ENCODE peak calls at places on chromosome 1, in five cellular contexts. M, W, S, R and A are unnamed samples.

GRCh38 chr1:227999056-227999930 is 7.5 kb upstream of the WNT3A start:
- DNase-seq in S (peak; percentile 76), M (peak; percentile 85), W (peak; percentile 83), R (no peak), A (peak; percentile 87)

GRCh38 chr1:170594227-170594626 is 62.3 kb downstream of the GORAB start:
- DNase-seq in W (no peak), S (no peak), M (no peak), R (no peak), A (no peak)

GRCh38 chr1:233240839-233241682 is 54.5 kb downstream of the PCNX2 start:
- DNase-seq in W (peak; percentile 53), M (peak; percentile 76), R (no peak), S (no peak), A (peak; percentile 73)

GRCh38 chr1:183619719-183620118 is 15.9 kb downstream of the ARPC5 start:
- DNase-seq in M (no peak), S (no peak), W (no peak), R (no peak), A (no peak)

GRCh38 chr1:201423655-201424610 is 2.4 kb upstream of the TNNI1 start:
- DNase-seq in S (no peak), R (no peak), W (no peak), M (no peak), A (no peak)

GRCh38 chr1:31531177-31532000 is 44.9 kb upstream of the TINAGL1 start:
- DNase-seq in S (no peak), W (peak; percentile 66), M (no peak), R (no peak), A (no peak)

GRCh38 chr1:55071477-55071876 is 32.1 kb downstream of the PCSK9 start:
- DNase-seq in W (peak; percentile 53), R (no peak), M (no peak), S (peak; percentile 27), A (peak; percentile 76)

GRCh38 chr1:69846267-69846666 is 278.5 kb downstream of the LRRC7 start:
- DNase-seq in R (no peak), M (no peak), S (no peak), W (no peak), A (peak; percentile 39)

GRCh38 chr1:35885961-35886558 is 3.1 kb downstream of the AGO1 start:
- DNase-seq in S (peak; percentile 23), W (peak; percentile 43), R (no peak), M (no peak), A (peak; percentile 96)
- H3K27ac ChIP-seq in S (peak overlapping the region; percentile 61), W (peak overlapping the region; percentile 35), R (peak overlapping the region; percentile 30), M (peak overlapping the region; percentile 19), A (no peak overlapping the region)

GRCh38 chr1:18944810-18945209 is 11.7 kb downstream of the IFFO2 start:
- DNase-seq in S (no peak), R (no peak), M (peak; percentile 52), W (no peak), A (no peak)
- H3K4me1 ChIP-seq in S (no peaks in the 10 kb centered on the region), R (peaks cover 92% of the 10 kb centered on the region), M (peaks cover 65% of the 10 kb centered on the region), W (peaks cover 71% of the 10 kb centered on the region), A (peaks cover 31% of the 10 kb centered on the region)

DNA sequence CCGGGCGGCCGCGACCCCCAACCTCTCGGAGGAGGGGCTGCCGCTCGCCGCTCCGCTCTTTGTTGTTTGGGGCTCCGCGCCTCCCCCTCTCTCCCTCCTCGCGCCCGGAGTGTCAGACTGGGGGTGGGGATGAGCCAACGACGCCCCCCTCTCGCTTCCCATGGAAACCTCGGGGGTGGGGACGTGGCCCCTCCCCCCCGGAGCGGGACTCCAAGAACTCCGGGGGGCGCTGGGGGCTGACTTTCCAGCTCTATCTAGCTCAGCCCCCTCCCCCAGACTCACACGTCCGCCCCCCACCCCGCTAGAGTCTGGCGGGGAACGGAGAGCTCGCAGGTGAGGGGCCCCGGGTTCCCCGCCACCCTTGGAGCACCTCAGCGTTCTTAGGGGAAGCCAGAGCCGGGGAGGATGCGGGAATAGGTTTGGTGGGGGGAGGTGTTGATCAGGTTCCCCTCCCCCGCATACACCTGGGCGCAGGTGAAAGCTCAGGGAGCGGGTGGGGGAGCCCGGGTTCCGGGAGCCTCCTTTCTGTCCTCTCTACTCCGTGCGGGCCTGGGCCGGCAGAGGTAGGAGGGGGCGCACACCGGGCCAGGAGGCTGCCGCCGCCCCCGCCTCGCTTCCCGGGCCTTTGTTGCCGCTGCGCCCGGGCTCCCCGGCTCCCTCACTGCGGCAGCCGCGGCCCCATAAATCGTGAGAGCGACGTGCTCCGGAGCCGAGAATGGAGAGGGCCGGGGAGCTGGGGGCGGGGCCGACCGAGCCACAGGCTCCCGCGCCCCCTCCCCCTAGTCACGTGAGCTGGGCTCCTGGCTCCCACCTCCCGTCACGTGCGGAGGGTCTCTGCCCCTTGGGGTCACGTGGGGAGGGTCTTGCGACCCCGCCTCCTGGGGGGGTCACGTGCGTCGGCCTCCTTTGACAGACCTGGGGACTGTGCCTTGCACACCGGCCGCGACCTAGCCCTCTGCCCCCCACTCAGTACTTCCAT is 1.9 kb downstream of the EFNA3 start:
- DNase-seq in R (no peak), S (peak; percentile 53), W (peak; percentile 97), M (no peak), A (peak; percentile 95)
- H3K4me3 ChIP-seq in R (peak overlapping the region; percentile 72), S (peak overlapping the region; percentile 56), W (peak overlapping the region; percentile 62), M (peak overlapping the region; percentile 31), A (peak overlapping the region; percentile 80)

GRCh38 chr1:33443067-33443704 is 12.3 kb upstream of the PHC2 start:
- DNase-seq in W (no peak), S (no peak), R (no peak), M (no peak), A (no peak)
- H3K27ac ChIP-seq in W (peak overlapping the region; percentile 89), S (no peak overlapping the region), R (no peak overlapping the region), M (no peak overlapping the region), A (no peak overlapping the region)

DNA sequence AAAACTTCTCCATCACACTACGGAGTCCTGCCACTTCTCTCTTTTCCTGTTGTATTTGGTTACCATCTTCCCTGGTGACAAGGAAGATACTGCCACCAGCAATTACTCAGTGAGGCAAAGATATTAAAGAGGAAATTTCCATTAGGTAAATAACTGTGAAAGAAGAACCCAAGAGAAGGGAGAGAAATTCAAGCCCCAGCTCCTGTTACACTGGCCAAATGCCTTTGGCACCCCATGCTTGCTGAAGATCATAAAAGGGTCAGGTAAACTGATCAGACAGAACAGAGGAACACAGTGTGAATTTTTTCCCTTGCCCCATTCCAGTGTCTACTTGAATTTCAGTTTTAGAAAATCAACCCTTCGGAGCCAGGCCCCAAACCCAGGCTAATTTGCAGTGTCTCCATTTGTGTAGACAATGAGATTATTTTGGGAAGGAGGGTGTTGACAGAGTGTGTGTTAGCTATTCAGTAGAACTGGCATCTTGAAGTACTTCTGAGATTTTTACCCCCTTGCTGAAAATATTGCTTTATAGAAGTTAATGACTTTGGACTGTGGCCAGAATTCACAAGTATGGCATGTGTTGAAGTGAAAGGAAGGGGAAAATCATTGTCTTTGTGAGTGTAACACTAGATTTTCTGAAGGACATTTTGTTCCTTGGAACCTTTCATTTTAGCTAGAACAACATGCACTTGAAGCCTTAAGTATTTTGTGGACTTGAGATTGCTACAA is 167.0 kb downstream of the DHRS3 start:
- DNase-seq in R (no peak), M (no peak), S (no peak), W (no peak), A (no peak)
- H3K4me1 ChIP-seq in R (peaks cover 99% of the 10 kb centered on the region), M (peaks cover 80% of the 10 kb centered on the region), S (no peaks in the 10 kb centered on the region), W (peaks cover 49% of the 10 kb centered on the region), A (peaks cover 10% of the 10 kb centered on the region)

DNA sequence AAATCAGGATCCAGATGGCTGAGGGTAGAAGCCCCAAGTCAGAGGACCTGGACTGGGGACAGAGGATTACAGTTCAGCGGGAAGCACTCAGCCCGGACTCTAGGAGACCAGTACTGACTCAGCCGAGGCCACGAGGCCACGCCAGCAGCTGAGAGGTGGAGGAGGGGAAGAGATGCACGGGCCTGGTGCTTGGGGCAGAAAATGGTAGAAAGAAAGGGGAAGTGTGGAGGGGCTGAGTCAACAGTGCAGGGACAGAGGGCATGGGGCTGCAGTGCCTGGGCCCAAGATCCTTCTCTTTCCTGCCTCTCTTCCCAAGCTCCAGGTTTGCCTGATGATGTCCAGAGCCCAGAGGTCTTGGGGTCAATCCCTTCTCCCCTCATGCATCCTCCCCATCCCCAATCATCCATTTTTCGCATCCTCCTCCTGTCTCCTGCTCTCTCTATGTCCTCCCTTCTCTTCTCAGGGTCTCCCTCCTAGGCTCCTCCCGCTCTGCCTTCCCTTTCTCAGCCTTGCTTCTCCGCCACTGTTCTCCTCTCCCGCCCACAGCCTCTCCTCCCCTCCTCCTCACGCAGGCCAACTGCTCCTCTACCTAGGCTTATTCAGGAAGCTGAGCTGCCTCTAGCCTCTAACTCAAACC is 7.7 kb downstream of the ARHGEF2 start:
- DNase-seq in M (peak; percentile 89), R (peak; percentile 68), S (peak; percentile 67), W (no peak), A (peak; percentile 38)
- H3K4me3 ChIP-seq in M (no peak overlapping the region), R (peak overlapping the region; percentile 40), S (peak overlapping the region; percentile 25), W (no peak overlapping the region), A (no peak overlapping the region)

DNA sequence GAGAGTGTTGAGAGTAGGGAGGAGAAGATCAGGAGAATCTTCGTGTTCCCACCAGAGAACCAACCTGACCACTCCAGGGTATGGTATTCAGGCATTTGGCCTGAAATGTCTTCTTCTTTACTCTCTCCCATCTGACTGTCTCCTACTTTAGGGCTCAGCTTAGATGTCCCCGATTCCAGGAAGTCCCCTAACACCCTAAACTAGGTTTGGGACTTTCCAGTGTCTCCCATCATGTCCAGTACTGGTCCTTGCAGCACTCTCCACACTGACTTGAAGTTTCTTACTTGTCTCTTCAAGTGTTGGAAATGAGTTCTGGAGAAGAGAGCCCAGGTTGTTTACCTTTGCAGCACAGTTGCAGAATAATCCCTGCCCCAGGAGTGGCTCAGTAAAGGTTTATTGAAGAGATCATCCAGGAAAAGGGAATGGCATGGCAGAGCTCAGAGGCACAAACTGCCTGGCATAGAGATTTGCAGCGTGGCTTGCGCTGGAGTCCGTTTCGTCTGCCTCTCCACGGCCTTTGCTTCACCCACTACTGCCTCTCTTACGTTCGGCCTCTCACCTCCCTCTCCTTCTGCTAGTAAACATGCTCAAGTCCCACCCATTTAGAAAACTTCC is 6.2 kb upstream of the ELK4 start:
- DNase-seq in M (no peak), W (no peak), R (no peak), S (no peak), A (no peak)
- H3K27ac ChIP-seq in M (no peak overlapping the region), W (no peak overlapping the region), R (peak overlapping the region; percentile 31), S (no peak overlapping the region), A (no peak overlapping the region)

DNA sequence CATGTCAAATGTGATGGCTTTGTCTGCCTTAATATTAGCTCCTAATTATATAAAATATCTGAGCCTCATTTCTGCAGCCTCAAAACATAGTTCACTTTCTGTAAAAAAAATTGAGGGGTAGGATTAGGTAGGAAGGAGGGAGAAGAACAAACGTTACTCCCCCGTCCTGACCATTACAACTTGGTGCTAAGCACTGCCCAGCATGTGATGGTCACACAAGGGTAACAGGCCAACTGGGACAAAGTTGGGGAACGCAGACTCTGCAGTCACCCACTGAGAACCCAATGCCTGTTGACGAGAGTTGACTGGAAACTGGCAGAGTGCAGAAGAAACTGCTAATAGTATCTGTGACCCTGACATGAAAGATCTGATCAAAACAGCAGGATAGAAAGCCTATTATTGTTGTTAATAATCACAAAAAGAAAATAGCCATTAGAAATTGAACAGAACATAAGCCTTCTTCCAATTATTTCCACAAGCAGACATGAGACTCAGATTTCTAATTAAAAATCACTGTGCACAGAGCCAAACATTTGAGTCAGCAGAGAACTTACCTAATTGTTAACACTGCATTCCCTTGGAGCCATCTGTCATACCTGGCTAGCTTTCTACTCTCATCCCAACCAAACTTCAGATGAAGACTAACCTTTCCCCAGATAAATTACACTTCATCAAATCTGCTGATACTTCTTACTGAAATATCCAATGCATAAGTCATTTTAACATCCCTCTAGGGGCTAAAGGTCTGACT is 5.5 kb downstream of the SORT1 start:
- DNase-seq in M (peak; percentile 54), R (no peak), S (no peak), W (no peak), A (no peak)
- H3K4me1 ChIP-seq in M (peaks cover 76% of the 10 kb centered on the region), R (peaks cover 78% of the 10 kb centered on the region), S (peaks cover 80% of the 10 kb centered on the region), W (peaks cover 24% of the 10 kb centered on the region), A (peaks cover 20% of the 10 kb centered on the region)